ENCODE peak calls at places on chromosomes 5 and 9, in five cellular contexts. A, I, B, N and R are unnamed samples. For H3K27me3 and H3K4me1, the result is how much of the 10 kb centered on the place peaks cover.

GRCh38 chr9:93059097-93059959 is 827 bp downstream of the SUSD3 start:
- DNase-seq in A (no peak), B (no peak), N (no peak), I (no peak), R (no peak)

GRCh38 chr5:9090381-9091026 is 455.4 kb downstream of the SEMA5A start:
- DNase-seq in A (no peak), I (no peak), N (no peak), B (no peak), R (no peak)

GRCh38 chr5:119951330-119951934 is 322.1 kb downstream of the FAM170A start:
- DNase-seq in B (no peak), A (no peak), N (no peak), I (no peak), R (no peak)

GRCh38 chr5:157290156-157290980 is 24.4 kb downstream of the CYFIP2 start:
- DNase-seq in B (no peak), I (no peak), N (no peak), A (no peak), R (no peak)

GRCh38 chr5:57494104-57495098 is 11.8 kb upstream of the ACTBL2 start:
- DNase-seq in I (peak), N (peak), B (no peak), A (no peak), R (peak)

GRCh38 chr5:91174418-91174817 is 208.7 kb downstream of the ARRDC3 start:
- DNase-seq in B (no peak), N (no peak), A (no peak), I (no peak), R (no peak)

GRCh38 chr5:60649288-60649917 is 50.6 kb downstream of the DEPDC1B start:
- DNase-seq in N (no peak), I (no peak), A (no peak), B (no peak), R (peak)

GRCh38 chr5:3862906-3863305 is 267.3 kb downstream of the IRX1 start:
- DNase-seq in A (no peak), N (no peak), B (no peak), I (no peak), R (no peak)

GRCh38 chr5:168356592-168356991 is 65.1 kb downstream of the WWC1 start:
- DNase-seq in A (no peak), B (no peak), N (no peak), I (no peak), R (no peak)

GRCh38 chr5:150660108-150660831 is 781 bp upstream of the MYOZ3 start:
- DNase-seq in B (no peak), N (no peak), A (no peak), I (no peak), R (no peak)

GRCh38 chr9:110016340-110016739 is 191.6 kb downstream of the C9orf152 start:
- DNase-seq in I (no peak), A (no peak), N (no peak), B (no peak), R (no peak)

GRCh38 chr9:77883846-77884771 is 147.5 kb downstream of the GNAQ start:
- DNase-seq in I (no peak), B (no peak), A (no peak), N (no peak), R (no peak)

GRCh38 chr9:105254226-105254625 is 9.8 kb downstream of the SLC44A1 start:
- DNase-seq in B (no peak), A (no peak), N (peak), I (no peak), R (peak)

GRCh38 chr9:16653491-16654407 is 216.7 kb downstream of the BNC2 start:
- DNase-seq in B (no peak), A (no peak), I (no peak), N (no peak), R (no peak)

GRCh38 chr9:125484632-125485282 is 222.3 kb downstream of the MAPKAP1 start:
- DNase-seq in A (no peak), N (no peak), B (no peak), I (no peak), R (no peak)

GRCh38 chr5:150618588-150619281 is 21.7 kb upstream of the SYNPO start:
- DNase-seq in A (no peak), I (no peak), N (no peak), B (no peak), R (no peak)

GRCh38 chr5:72584466-72584865 is 77.3 kb upstream of the ZNF366 start:
- DNase-seq in I (no peak), N (no peak), B (no peak), A (no peak), R (no peak)

GRCh38 chr9:18359335-18359734 is 114.6 kb upstream of the ADAMTSL1 start:
- DNase-seq in N (no peak), B (no peak), I (no peak), A (no peak), R (no peak)

GRCh38 chr5:73327908-73328455 is 120.6 kb downstream of the FOXD1 start:
- DNase-seq in I (no peak), B (no peak), A (no peak), N (no peak), R (no peak)

GRCh38 chr5:127871448-127872153 is 168.4 kb downstream of the CCDC192 start:
- DNase-seq in A (no peak), N (no peak), I (no peak), B (no peak), R (no peak)

GRCh38 chr5:143262393-143263174 is 140.9 kb downstream of the NR3C1 start:
- DNase-seq in B (no peak), I (no peak), N (no peak), A (no peak), R (no peak)

GRCh38 chr5:152142845-152143469 is 218.3 kb upstream of the GLRA1 start:
- DNase-seq in N (peak), B (peak), I (peak), A (peak), R (peak)

GRCh38 chr9:136599811-136600660 is 54.2 kb upstream of the NOTCH1 start:
- DNase-seq in A (no peak), B (no peak), N (no peak), I (no peak), R (no peak)

GRCh38 chr9:23477908-23478307 is 348.1 kb downstream of the ELAVL2 start:
- DNase-seq in N (no peak), A (no peak), B (no peak), I (no peak), R (no peak)

GRCh38 chr9:96486351-96487029 is 36.5 kb downstream of the HABP4 start:
- DNase-seq in A (no peak), N (peak), B (no peak), I (no peak), R (no peak)

GRCh38 chr5:127934791-127935256 is 148.7 kb upstream of the SLC12A2 start:
- DNase-seq in I (no peak), A (no peak), B (no peak), N (no peak), R (peak)

GRCh38 chr9:75186767-75187380 is 98.6 kb downstream of the OSTF1 start:
- DNase-seq in A (no peak), I (no peak), B (no peak), N (no peak), R (peak)

GRCh38 chr5:81533629-81534480 is 139.9 kb upstream of the ACOT12 start:
- DNase-seq in I (no peak), B (no peak), A (no peak), N (no peak), R (no peak)

GRCh38 chr9:7613931-7614330 is 185.6 kb downstream of the DMAC1 start:
- DNase-seq in N (no peak), B (no peak), A (no peak), I (no peak), R (no peak)

GRCh38 chr5:103207653-103208052 is 50.9 kb upstream of the MACIR start:
- DNase-seq in A (no peak), N (no peak), I (no peak), B (no peak), R (no peak)

GRCh38 chr5:149210229-149210628 is 61.4 kb upstream of the AFAP1L1 start:
- DNase-seq in B (no peak), N (no peak), I (no peak), A (no peak), R (no peak)
- H3K27me3 ChIP-seq in B (under half), N (under half), I (under half), A (under half), R (under half)

GRCh38 chr5:112202694-112203093 is 216.4 kb downstream of the EPB41L4A start:
- DNase-seq in B (no peak), A (no peak), N (no peak), I (no peak), R (no peak)
- H3K4me1 ChIP-seq in B (under half), A (under half), N (under half), I (under half), R (under half)

GRCh38 chr5:2219149-2219776 is 336.5 kb upstream of the IRX4 start:
- DNase-seq in N (no peak), A (no peak), B (no peak), I (no peak), R (no peak)
- H3K27me3 ChIP-seq in N (under half), A (under half), B (under half), I (under half), R (under half)

GRCh38 chr5:32600057-32600622 is 14.8 kb downstream of the SUB1 start:
- DNase-seq in N (no peak), I (no peak), A (no peak), B (no peak), R (no peak)

GRCh38 chr5:32595118-32595517 is 9.8 kb downstream of the SUB1 start:
- DNase-seq in I (no peak), A (no peak), B (no peak), N (no peak), R (no peak)

GRCh38 chr5:32598270-32598937 is 13.0 kb downstream of the SUB1 start:
- DNase-seq in N (no peak), B (no peak), I (no peak), A (no peak), R (no peak)

GRCh38 chr5:32598997-32599549 is 13.7 kb downstream of the SUB1 start:
- DNase-seq in A (no peak), B (no peak), N (no peak), I (no peak), R (no peak)

DNA sequence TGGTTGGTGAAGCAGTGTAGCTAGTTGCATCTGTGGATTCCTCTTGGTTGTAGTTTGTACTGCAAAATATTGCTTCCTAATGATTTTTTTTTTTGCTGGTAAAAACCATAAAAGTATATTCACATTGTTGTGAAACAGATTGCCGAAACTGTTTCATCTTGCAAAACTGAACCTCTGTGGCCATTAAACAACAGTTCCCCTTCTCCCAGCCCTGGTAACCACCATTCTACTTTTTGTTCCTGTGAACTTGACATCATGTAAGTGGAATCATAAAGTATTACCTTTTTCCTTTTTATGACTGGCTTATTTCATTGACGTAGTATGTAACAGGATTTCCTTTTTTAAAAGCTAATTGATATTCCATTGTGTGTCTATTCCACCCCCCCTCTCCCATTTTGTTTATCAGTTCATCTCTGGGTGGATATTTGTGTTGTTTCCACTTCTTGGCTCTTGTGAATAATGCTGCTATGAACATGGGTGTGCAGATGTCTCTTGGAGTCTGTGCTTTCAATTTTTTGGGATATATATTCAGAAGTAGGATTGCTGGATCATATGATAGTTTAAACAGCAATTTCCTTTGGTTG is 11.8 kb downstream of the SUB1 start:
- DNase-seq in I (no peak), B (no peak), A (no peak), N (no peak), R (no peak)
- H3K4me1 ChIP-seq in I (under half), B (under half), A (half or more), N (under half), R (under half)

GRCh38 chr5:164708831-164709230 is 1203.4 kb downstream of the MAT2B start:
- DNase-seq in A (no peak), N (no peak), I (no peak), B (no peak), R (no peak)

GRCh38 chr5:164713682-164714081 is 1208.3 kb downstream of the MAT2B start:
- DNase-seq in I (no peak), B (no peak), A (no peak), N (no peak), R (no peak)
- H3K27me3 ChIP-seq in I (under half), B (under half), A (under half), N (under half), R (under half)

GRCh38 chr5:149382517-149383220 is 3.6 kb upstream of the IL17B start:
- DNase-seq in B (no peak), N (no peak), A (no peak), I (peak), R (no peak)
- H3K4me1 ChIP-seq in B (under half), N (under half), A (under half), I (under half), R (under half)